ENCODE peak calls at places on chromosome 10, in six cellular contexts. T is fibroblast of mammary gland; K is breast epithelium; P is CD4-positive, alpha-beta T cell; H is HL-60; L is MM.1S. D is an unnamed sample.

GRCh38 chr10:3666525-3667302 is 118.3 kb downstream of the KLF6 start:
- DNase-seq in T (no peak), K (no peak), P (peak), H (peak), L (no peak), D (no peak)

GRCh38 chr10:92729886-92730285 is 40.1 kb downstream of the HHEX start:
- DNase-seq in T (no peak), K (no peak), P (no peak), H (no peak), L (peak), D (no peak)

GRCh38 chr10:29257106-29257783 is 31.6 kb upstream of the LYZL1 start:
- DNase-seq in T (peak), K (no peak), P (no peak), H (peak), L (no peak), D (no peak)

GRCh38 chr10:70702193-70702763 is 30.0 kb downstream of the ADAMTS14 start:
- DNase-seq in T (no peak), K (no peak), P (no peak), H (no peak), L (no peak), D (no peak)

GRCh38 chr10:48448796-48449195 is 142.3 kb downstream of the MAPK8 start:
- DNase-seq in T (peak), K (peak), P (no peak), H (no peak), L (no peak), D (no peak)

GRCh38 chr10:125123363-125124113 is 36.8 kb downstream of the CTBP2 start:
- DNase-seq in T (peak), K (peak), P (no peak), H (no peak), L (no peak), D (no peak)

GRCh38 chr10:61779950-61780659 is 117.4 kb downstream of the CABCOCO1 start:
- DNase-seq in T (peak), K (no peak), P (no peak), H (no peak), L (no peak), D (no peak)

GRCh38 chr10:1472605-1473004 is 264.7 kb downstream of the ADARB2 start:
- DNase-seq in T (no peak), K (no peak), P (no peak), H (no peak), L (no peak), D (no peak)

GRCh38 chr10:132740542-132741066 is 45.3 kb downstream of the NKX6-2 start:
- DNase-seq in T (no peak), K (no peak), P (no peak), H (no peak), L (no peak), D (no peak)

GRCh38 chr10:104080762-104081161 is 4.9 kb downstream of the COL17A1 start:
- DNase-seq in T (peak), K (no peak), P (no peak), H (peak), L (peak), D (no peak)

GRCh38 chr10:88743999-88744398 is 15.8 kb upstream of the LIPN start:
- DNase-seq in T (no peak), K (no peak), P (no peak), H (no peak), L (no peak), D (no peak)

GRCh38 chr10:71561003-71561577 is 158.5 kb downstream of the C10orf105 start:
- DNase-seq in T (no peak), K (no peak), P (no peak), H (peak), L (no peak), D (no peak)

GRCh38 chr10:22308390-22308789 is 7.8 kb upstream of the COMMD3 start:
- DNase-seq in T (peak), K (no peak), P (no peak), H (no peak), L (no peak), D (no peak)

GRCh38 chr10:69728335-69728861 is 73.3 kb upstream of the COL13A1 start:
- DNase-seq in T (peak), K (no peak), P (no peak), H (no peak), L (no peak), D (no peak)

GRCh38 chr10:71390435-71390820 is 6.3 kb upstream of the CDH23 start:
- DNase-seq in T (no peak), K (peak), P (no peak), H (no peak), L (no peak), D (no peak)

GRCh38 chr10:111077715-111078504 is 1.1 kb downstream of the ADRA2A start:
- DNase-seq in T (no peak), K (no peak), P (no peak), H (peak), L (no peak), D (no peak)

GRCh38 chr10:46091080-46091833 is 45.2 kb upstream of the MSMB start:
- DNase-seq in T (no peak), K (no peak), P (no peak), H (peak), L (peak), D (no peak)

GRCh38 chr10:11824376-11824775 is 1.2 kb downstream of the PROSER2 start:
- DNase-seq in T (peak), K (no peak), P (no peak), H (no peak), L (no peak), D (no peak)

GRCh38 chr10:57692255-57692980 is 575.3 kb downstream of the IPMK start:
- DNase-seq in T (peak), K (no peak), P (no peak), H (no peak), L (no peak), D (no peak)

GRCh38 chr10:48302515-48303476 is 3.7 kb upstream of the MAPK8 start:
- DNase-seq in T (no peak), K (no peak), P (no peak), H (no peak), L (peak), D (no peak)

GRCh38 chr10:95387383-95387782 is 96.6 kb upstream of the PDLIM1 start:
- DNase-seq in T (no peak), K (no peak), P (no peak), H (no peak), L (no peak), D (no peak)

GRCh38 chr10:126634915-126635314 is 35.6 kb downstream of the C10orf90 start:
- DNase-seq in T (no peak), K (no peak), P (no peak), H (no peak), L (no peak), D (peak)

GRCh38 chr10:59096631-59097030 is 79.8 kb upstream of the PHYHIPL start:
- DNase-seq in T (no peak), K (no peak), P (no peak), H (no peak), L (no peak), D (no peak)

GRCh38 chr10:77637474-77637985 is at the start of gene KCNMA1:
- DNase-seq in T (no peak), K (no peak), P (no peak), H (no peak), L (peak), D (no peak)

GRCh38 chr10:133143200-133143533 is 16.9 kb upstream of the KNDC1 start:
- DNase-seq in T (no peak), K (no peak), P (peak), H (no peak), L (no peak), D (no peak)

GRCh38 chr10:97974526-97975525 is 55.6 kb downstream of the CRTAC1 start:
- DNase-seq in T (no peak), K (no peak), P (no peak), H (no peak), L (no peak), D (no peak)

GRCh38 chr10:74875966-74876365 is 49.6 kb downstream of the KAT6B start:
- DNase-seq in T (no peak), K (no peak), P (no peak), H (no peak), L (no peak), D (no peak)

GRCh38 chr10:3530346-3531096 is 254.5 kb downstream of the KLF6 start:
- DNase-seq in T (peak), K (no peak), P (no peak), H (no peak), L (no peak), D (no peak)

GRCh38 chr10:128254486-128254885 is 128.3 kb upstream of the MKI67 start:
- DNase-seq in T (peak), K (no peak), P (no peak), H (no peak), L (no peak), D (no peak)

GRCh38 chr10:3811331-3811870 is 26.4 kb upstream of the KLF6 start:
- DNase-seq in T (peak), K (no peak), P (no peak), H (no peak), L (peak), D (no peak)

GRCh38 chr10:74586088-74586585 is 240.3 kb upstream of the KAT6B start:
- DNase-seq in T (peak), K (no peak), P (peak), H (no peak), L (peak), D (no peak)

GRCh38 chr10:118873738-118874105 is 119.0 kb upstream of the CACUL1 start:
- DNase-seq in T (no peak), K (no peak), P (no peak), H (no peak), L (no peak), D (no peak)

GRCh38 chr10:7445474-7446135 is 34.8 kb upstream of the SFMBT2 start:
- DNase-seq in T (no peak), K (no peak), P (no peak), H (no peak), L (no peak), D (no peak)

GRCh38 chr10:4656576-4657194 is 169.3 kb upstream of the AKR1E2 start:
- DNase-seq in T (peak), K (no peak), P (peak), H (no peak), L (peak), D (no peak)

GRCh38 chr10:21969326-21970287 is 33.9 kb downstream of the DNAJC1 start:
- DNase-seq in T (peak), K (no peak), P (no peak), H (no peak), L (no peak), D (no peak)

GRCh38 chr10:98848361-98848760 is 387.3 kb downstream of the HPSE2 start:
- DNase-seq in T (peak), K (no peak), P (no peak), H (no peak), L (no peak), D (no peak)

DNA sequence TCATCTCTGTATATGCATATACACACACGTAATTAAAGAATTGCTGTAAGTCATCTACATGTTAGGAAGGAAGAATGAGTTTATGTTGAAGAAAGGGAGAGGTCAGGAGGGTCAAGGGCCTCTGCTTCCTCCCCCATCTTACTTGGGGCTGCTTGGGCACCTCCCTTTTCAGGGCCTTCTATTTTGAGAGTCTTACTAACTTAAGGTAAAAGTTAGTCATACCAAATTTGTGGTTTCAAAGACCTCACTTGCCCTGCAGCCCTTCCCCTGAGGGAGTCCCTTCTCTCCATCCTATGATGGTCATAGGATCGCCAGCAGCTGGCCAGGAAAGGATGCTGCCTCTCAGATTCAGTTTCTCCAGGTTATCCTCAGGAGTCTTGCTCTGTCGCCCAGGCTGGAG is 2.6 kb downstream of the PLEKHS1 start:
- DNase-seq in T (no peak), K (no peak), P (no peak), H (no peak), L (no peak), D (no peak)
- TF ChIP-seq CTCF in T (no peak), K (no peak), P (no peak), H (no peak), L (no peak), D (no peak)

DNA sequence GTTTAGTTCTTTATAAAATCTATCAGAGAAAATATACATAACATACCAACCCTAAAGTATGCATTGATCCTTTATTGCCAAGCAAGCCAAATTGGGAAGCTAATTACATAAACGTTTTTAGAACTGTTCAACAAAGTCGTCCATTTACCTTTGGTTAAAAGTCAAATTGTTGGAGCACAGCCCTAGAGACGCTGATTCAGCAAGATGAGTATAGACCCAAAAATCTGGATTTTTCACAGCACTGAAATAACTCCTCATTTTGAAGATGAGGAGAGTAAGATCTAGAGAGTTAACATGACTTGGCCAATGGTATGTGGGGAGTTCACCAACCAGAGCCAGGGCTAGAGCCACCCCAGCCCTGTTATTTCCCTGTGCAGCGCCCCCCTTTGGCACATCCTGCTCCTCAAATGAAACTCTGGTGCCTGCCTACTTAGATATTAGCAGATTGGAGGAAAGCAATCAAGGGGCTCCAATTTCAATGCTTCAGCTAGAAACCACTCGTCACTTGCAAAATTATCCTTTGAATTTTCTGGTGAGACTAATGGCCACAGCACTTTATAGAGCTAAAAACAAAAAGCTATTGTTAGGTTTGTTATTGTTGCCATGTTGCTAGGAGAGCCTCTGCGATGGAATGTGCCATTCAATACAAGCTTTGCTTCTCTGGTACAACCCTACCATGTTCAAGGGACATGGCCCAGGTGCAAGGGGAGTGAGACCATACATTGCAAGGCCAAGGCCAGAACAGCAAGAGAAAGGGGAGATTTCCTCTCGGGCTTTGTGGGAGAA is 132.6 kb upstream of the ZEB1 start:
- DNase-seq in T (no peak), K (no peak), P (no peak), H (no peak), L (no peak), D (no peak)
- TF ChIP-seq CTCF in T (no peak), K (no peak), P (no peak), H (no peak), L (no peak), D (no peak)

DNA sequence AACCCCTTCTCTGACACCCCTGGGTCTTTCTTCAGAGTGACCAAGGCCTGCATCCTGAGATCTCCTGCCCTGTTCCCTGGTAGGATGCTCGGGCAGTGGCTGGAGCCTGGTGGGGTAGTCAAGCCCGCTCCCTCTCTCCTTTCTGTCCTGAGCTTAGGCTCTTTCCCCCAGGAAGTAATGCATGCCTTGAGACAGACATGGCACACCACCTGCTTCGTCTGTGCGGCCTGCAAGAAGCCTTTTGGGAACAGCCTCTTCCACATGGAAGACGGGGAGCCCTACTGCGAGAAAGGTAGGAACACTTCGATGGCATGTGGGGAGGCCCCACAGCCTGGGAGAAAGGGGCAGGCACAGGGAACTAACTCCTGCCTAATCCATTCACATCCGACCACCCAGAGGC is 37.9 kb upstream of the BMPR1A start:
- DNase-seq in T (no peak), K (no peak), P (no peak), H (no peak), L (no peak), D (no peak)
- TF ChIP-seq CTCF in T (no peak), K (no peak), P (no peak), H (no peak), L (no peak), D (no peak)

GRCh38 chr10:79401015-79401921 is 44.2 kb downstream of the ZCCHC24 start:
- DNase-seq in T (peak), K (no peak), P (no peak), H (no peak), L (no peak), D (no peak)

GRCh38 chr10:79399242-79399831 is 46.1 kb downstream of the ZCCHC24 start:
- DNase-seq in T (peak), K (no peak), P (no peak), H (peak), L (no peak), D (peak)

GRCh38 chr10:79402625-79402946 is 42.8 kb downstream of the ZCCHC24 start:
- DNase-seq in T (no peak), K (no peak), P (no peak), H (no peak), L (no peak), D (no peak)

GRCh38 chr10:79398642-79399041 is 46.8 kb downstream of the ZCCHC24 start:
- DNase-seq in T (no peak), K (no peak), P (no peak), H (no peak), L (no peak), D (no peak)

GRCh38 chr10:79400567-79401004 is 44.8 kb downstream of the ZCCHC24 start:
- DNase-seq in T (peak), K (no peak), P (no peak), H (no peak), L (peak), D (peak)
- TF ChIP-seq CTCF in T (peak), K (peak), P (no peak), H (peak), L (peak), D (peak)

DNA sequence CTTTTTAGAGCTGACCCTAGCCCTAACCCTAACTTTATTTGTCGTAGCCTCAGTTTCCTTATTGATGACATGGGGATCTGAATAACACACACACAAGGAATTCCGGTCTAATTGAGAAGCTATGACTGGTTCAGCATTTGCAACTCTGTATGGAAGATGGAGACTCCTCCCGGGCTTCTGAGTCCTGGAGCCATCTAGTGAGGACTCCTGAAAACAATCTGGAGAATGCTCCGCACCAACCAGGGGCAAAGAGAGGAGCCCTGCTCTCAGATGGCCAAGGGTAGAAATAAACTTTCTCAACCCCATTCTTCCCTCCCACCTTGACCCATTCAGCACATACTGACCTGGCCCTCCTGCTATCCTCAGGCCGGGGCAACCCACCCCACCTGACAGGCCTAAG is 26.4 kb downstream of the MBL2 start:
- DNase-seq in T (no peak), K (no peak), P (no peak), H (no peak), L (no peak), D (no peak)
- TF ChIP-seq CTCF in T (no peak), K (no peak), P (no peak), H (no peak), L (peak), D (no peak)

DNA sequence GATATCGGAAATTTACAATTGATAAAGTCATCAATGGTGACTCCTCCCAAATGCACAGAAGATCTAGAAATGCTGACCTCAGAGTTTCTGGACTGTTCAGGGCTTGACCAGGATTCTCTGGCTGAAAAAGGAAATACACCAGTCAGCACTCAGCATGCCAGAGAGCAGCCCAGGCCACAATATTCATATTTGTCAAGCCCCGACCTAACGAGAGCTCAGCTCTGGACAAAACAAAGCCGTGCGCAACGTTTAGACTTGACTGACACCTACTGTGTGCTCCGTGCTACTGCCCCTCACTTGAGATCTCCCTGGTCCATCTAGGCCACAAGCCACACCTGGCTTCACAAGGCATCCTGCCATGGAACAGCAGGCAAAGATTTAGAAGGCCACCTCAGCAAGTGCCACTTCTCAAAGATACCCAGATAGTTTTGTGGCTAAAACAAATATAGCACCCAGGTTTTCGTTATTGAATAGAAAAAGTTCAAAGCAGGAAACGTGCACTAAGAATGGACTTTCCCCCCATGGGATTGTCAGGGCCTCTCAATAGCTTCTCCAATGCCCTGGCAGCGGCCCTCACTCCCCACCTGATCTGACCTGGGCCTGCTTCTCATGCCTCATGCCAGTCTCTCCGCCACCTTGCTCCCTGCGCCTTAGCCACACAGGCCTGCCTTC is 218.3 kb downstream of the FAM107B start:
- DNase-seq in T (no peak), K (no peak), P (no peak), H (no peak), L (peak), D (no peak)
- TF ChIP-seq CTCF in T (no peak), K (no peak), P (no peak), H (no peak), L (peak), D (no peak)

GRCh38 chr10:18233775-18234174 is 93.6 kb downstream of the CACNB2 start:
- DNase-seq in T (no peak), K (no peak), P (no peak), H (no peak), L (no peak), D (no peak)
- TF ChIP-seq CTCF in T (peak), K (no peak), P (no peak), H (no peak), L (no peak), D (peak)